ENCODE peak calls at places on chromosomes 16 and 17, in five cellular contexts. One of them, this sample, is unnamed.

GRCh38 chr17:43545383-43545632 is 832 bp downstream of the ETV4 start:
- DNase-seq in NCI-H187: no peak
- DNase-seq in ELR: peak
- DNase-seq in stimulated activated CD4-positive, alpha-beta T cell treated with anti-CD3 and anti-CD28 coated beads, Interleukin-15, amount 100 ng/mL, for 1 hour: no peak
- DNase-seq in hippocampal formation: no peak
- DNase-seq in this sample: no peak

GRCh38 chr16:64933890-64934289 is 188.0 kb downstream of the CDH11 start:
- DNase-seq in NCI-H187: no peak
- DNase-seq in ELR: no peak
- DNase-seq in stimulated activated CD4-positive, alpha-beta T cell treated with anti-CD3 and anti-CD28 coated beads, Interleukin-15, amount 100 ng/mL, for 1 hour: no peak
- DNase-seq in hippocampal formation: no peak
- DNase-seq in this sample: no peak

GRCh38 chr16:8183186-8184099 is 406.9 kb downstream of the TMEM114 start:
- DNase-seq in NCI-H187: no peak
- DNase-seq in ELR: no peak
- DNase-seq in stimulated activated CD4-positive, alpha-beta T cell treated with anti-CD3 and anti-CD28 coated beads, Interleukin-15, amount 100 ng/mL, for 1 hour: no peak
- DNase-seq in hippocampal formation: no peak
- DNase-seq in this sample: no peak

GRCh38 chr17:81404557-81405165 is 9.4 kb downstream of the BAHCC1 start:
- DNase-seq in NCI-H187: peak
- DNase-seq in ELR: no peak
- DNase-seq in stimulated activated CD4-positive, alpha-beta T cell treated with anti-CD3 and anti-CD28 coated beads, Interleukin-15, amount 100 ng/mL, for 1 hour: no peak
- DNase-seq in hippocampal formation: no peak
- DNase-seq in this sample: no peak

GRCh38 chr16:71637398-71637797 is 11.4 kb downstream of the MARVELD3 start:
- DNase-seq in NCI-H187: no peak
- DNase-seq in ELR: no peak
- DNase-seq in stimulated activated CD4-positive, alpha-beta T cell treated with anti-CD3 and anti-CD28 coated beads, Interleukin-15, amount 100 ng/mL, for 1 hour: no peak
- DNase-seq in hippocampal formation: no peak
- DNase-seq in this sample: no peak

GRCh38 chr17:50863221-50863843 is 2.8 kb downstream of the TOB1 start:
- DNase-seq in NCI-H187: no peak
- DNase-seq in ELR: peak
- DNase-seq in stimulated activated CD4-positive, alpha-beta T cell treated with anti-CD3 and anti-CD28 coated beads, Interleukin-15, amount 100 ng/mL, for 1 hour: no peak
- DNase-seq in hippocampal formation: peak
- DNase-seq in this sample: peak

GRCh38 chr17:44223574-44224046 is 4.1 kb upstream of the UBTF start:
- DNase-seq in NCI-H187: no peak
- DNase-seq in ELR: peak
- DNase-seq in stimulated activated CD4-positive, alpha-beta T cell treated with anti-CD3 and anti-CD28 coated beads, Interleukin-15, amount 100 ng/mL, for 1 hour: no peak
- DNase-seq in hippocampal formation: peak
- DNase-seq in this sample: peak

GRCh38 chr16:50501986-50502615 is 46.1 kb upstream of the NKD1 start:
- DNase-seq in NCI-H187: no peak
- DNase-seq in ELR: no peak
- DNase-seq in stimulated activated CD4-positive, alpha-beta T cell treated with anti-CD3 and anti-CD28 coated beads, Interleukin-15, amount 100 ng/mL, for 1 hour: no peak
- DNase-seq in hippocampal formation: no peak
- DNase-seq in this sample: no peak

GRCh38 chr16:67150833-67151396 is at the start of gene B3GNT9:
- DNase-seq in NCI-H187: no peak
- DNase-seq in ELR: peak
- DNase-seq in stimulated activated CD4-positive, alpha-beta T cell treated with anti-CD3 and anti-CD28 coated beads, Interleukin-15, amount 100 ng/mL, for 1 hour: no peak
- DNase-seq in hippocampal formation: peak
- DNase-seq in this sample: peak

GRCh38 chr17:13477180-13477611 is 124.5 kb downstream of the HS3ST3A1 start:
- DNase-seq in NCI-H187: no peak
- DNase-seq in ELR: peak
- DNase-seq in stimulated activated CD4-positive, alpha-beta T cell treated with anti-CD3 and anti-CD28 coated beads, Interleukin-15, amount 100 ng/mL, for 1 hour: no peak
- DNase-seq in hippocampal formation: no peak
- DNase-seq in this sample: no peak

GRCh38 chr16:52469775-52470174 is 77.2 kb downstream of the TOX3 start:
- DNase-seq in NCI-H187: no peak
- DNase-seq in ELR: no peak
- DNase-seq in stimulated activated CD4-positive, alpha-beta T cell treated with anti-CD3 and anti-CD28 coated beads, Interleukin-15, amount 100 ng/mL, for 1 hour: no peak
- DNase-seq in hippocampal formation: no peak
- DNase-seq in this sample: peak

GRCh38 chr16:68992521-68992920 is 112.9 kb upstream of the HAS3 start:
- DNase-seq in NCI-H187: no peak
- DNase-seq in ELR: peak
- DNase-seq in stimulated activated CD4-positive, alpha-beta T cell treated with anti-CD3 and anti-CD28 coated beads, Interleukin-15, amount 100 ng/mL, for 1 hour: no peak
- DNase-seq in hippocampal formation: no peak
- DNase-seq in this sample: peak